ENCODE peak calls at places on chromosomes 7 and 10, in nine cellular contexts. Z is activated effector memory CD4-positive, alpha-beta T cell treated with anti-CD3 and anti-CD28 coated beads, Interleukin-2, amount 50 U/mL, for 16 hours; P is upper lobe of right lung; L is stimulated activated CD4-positive, alpha-beta T cell treated with anti-CD3 and anti-CD28 coated beads, TNF-alpha, amount 100 ng/mL, for 1 hour; E is SK-N-DZ; R is immature natural killer cell; K is uterus; F is lung microvascular endothelial cell; S is MV-4-11. O is an unnamed sample.

GRCh38 chr7:132183822-132184380 is 392.4 kb downstream of the PLXNA4 start:
- DNase-seq in F (no peak), P (no peak), K (no peak), E (no peak), L (no peak), Z (no peak), S (no peak), R (no peak), O (no peak)

GRCh38 chr7:74006451-74007259 is 21.3 kb upstream of the ELN start:
- DNase-seq in E (no peak), P (no peak), S (no peak), K (peak; percentile 39), F (no peak), R (no peak), L (no peak), Z (no peak), O (no peak)

GRCh38 chr7:90594791-90595317 is 1.3 kb upstream of the CDK14 start:
- DNase-seq in P (no peak), E (peak; percentile 35), Z (no peak), R (no peak), L (no peak), K (peak; percentile 67), S (no peak), F (no peak), O (peak; percentile 71)

GRCh38 chr10:62171791-62172190 is 96.9 kb downstream of the RTKN2 start:
- DNase-seq in E (no peak), Z (no peak), P (no peak), R (no peak), K (no peak), L (no peak), F (no peak), S (peak; percentile 45), O (no peak)

GRCh38 chr7:90320801-90321494 is at the start of gene FAM237B:
- DNase-seq in E (no peak), S (no peak), L (no peak), Z (no peak), P (no peak), K (no peak), R (no peak), F (peak; percentile 20), O (no peak)

GRCh38 chr7:44283381-44284211 is 41.8 kb downstream of the CAMK2B start:
- DNase-seq in R (no peak), F (no peak), K (peak; percentile 6), S (no peak), Z (peak; percentile 50), L (no peak), P (peak; percentile 51), E (no peak), O (no peak)

GRCh38 chr7:55476071-55476803 is 96.1 kb downstream of the VOPP1 start:
- DNase-seq in P (no peak), E (no peak), R (no peak), S (no peak), F (no peak), L (no peak), Z (no peak), K (no peak), O (peak; percentile 24)

GRCh38 chr7:47375590-47375989 is 206.3 kb downstream of the TNS3 start:
- DNase-seq in F (no peak), K (no peak), R (no peak), Z (no peak), E (no peak), P (no peak), S (no peak), L (no peak), O (no peak)

GRCh38 chr7:71604818-71605414 is 473.0 kb downstream of the GALNT17 start:
- DNase-seq in R (no peak), K (no peak), Z (no peak), P (no peak), E (no peak), F (no peak), S (no peak), L (no peak), O (no peak)

O was measured in non-pigmented ciliary epithelial cell.